ENCODE peak calls at places on chromosome 9, in eight cellular contexts. L, B, E, R, N, Z, H and J are unnamed samples.

GRCh38 chr9:99488109-99489042 is 266.3 kb downstream of the SEC61B start:
- DNase-seq in E (no peak), L (no peak), B (no peak), N (no peak), Z (no peak), H (no peak), R (no peak), J (peak)

GRCh38 chr9:76887003-76887821 is 18.7 kb downstream of the PRUNE2 start:
- DNase-seq in E (no peak), Z (no peak), N (no peak), B (no peak), L (no peak), R (no peak), H (no peak), J (no peak)

GRCh38 chr9:128575921-128576320 is 23.5 kb downstream of the SPTAN1 start:
- DNase-seq in R (no peak), N (no peak), Z (no peak), E (no peak), B (no peak), L (no peak), H (no peak), J (no peak)

GRCh38 chr9:83334320-83334719 is 203.9 kb downstream of the FRMD3 start:
- DNase-seq in Z (no peak), R (peak), B (peak), E (peak), N (peak), L (peak), H (peak), J (peak)

GRCh38 chr9:1916676-1917075 is 98.5 kb upstream of the SMARCA2 start:
- DNase-seq in Z (no peak), N (no peak), B (no peak), E (no peak), R (no peak), L (no peak), H (no peak), J (no peak)

GRCh38 chr9:32725066-32725860 is 58.1 kb upstream of the TMEM215 start:
- DNase-seq in N (no peak), B (no peak), R (no peak), H (no peak), E (no peak), L (no peak), Z (no peak), J (no peak)

GRCh38 chr9:123084256-123084655 is 50.8 kb downstream of the GPR21 start:
- DNase-seq in N (no peak), R (no peak), Z (no peak), L (no peak), B (no peak), H (no peak), E (no peak), J (no peak)

GRCh38 chr9:133991964-133992779 is at the start of gene VAV2:
- DNase-seq in B (peak), R (peak), Z (no peak), H (peak), N (no peak), L (peak), E (peak), J (peak)

GRCh38 chr9:29241320-29241719 is 1668.0 kb upstream of the C9orf72 start:
- DNase-seq in B (no peak), E (no peak), H (no peak), R (no peak), L (no peak), Z (no peak), N (no peak), J (no peak)

GRCh38 chr9:125617087-125617486 is 89.9 kb downstream of the MAPKAP1 start:
- DNase-seq in Z (no peak), L (no peak), R (no peak), E (no peak), N (no peak), B (no peak), H (no peak), J (no peak)

GRCh38 chr9:115524467-115525059 is 406.6 kb upstream of the TNC start:
- DNase-seq in Z (no peak), H (no peak), N (no peak), R (peak), B (peak), L (peak), E (peak), J (peak)

GRCh38 chr9:15885464-15885863 is 332.6 kb downstream of the CCDC171 start:
- DNase-seq in H (no peak), B (no peak), L (no peak), N (no peak), R (no peak), Z (no peak), E (no peak), J (no peak)

GRCh38 chr9:131028931-131029573 is 20.1 kb downstream of the LAMC3 start:
- DNase-seq in L (no peak), R (no peak), N (no peak), Z (no peak), H (peak), B (no peak), E (no peak), J (no peak)

GRCh38 chr9:91101598-91102168 is 260.0 kb downstream of the AUH start:
- DNase-seq in B (no peak), H (no peak), N (no peak), Z (no peak), R (no peak), L (no peak), E (no peak), J (no peak)

GRCh38 chr9:127742435-127743088 is 7.5 kb upstream of the TOR2A start:
- DNase-seq in L (no peak), N (no peak), R (peak), B (peak), Z (peak), E (no peak), H (peak), J (peak)

GRCh38 chr9:122370869-122371467 is at the start of gene PTGS1:
- DNase-seq in B (no peak), E (no peak), H (peak), N (no peak), Z (no peak), R (peak), L (no peak), J (peak)

GRCh38 chr9:95363051-95363841 is 45.7 kb upstream of the FANCC start:
- DNase-seq in N (no peak), B (no peak), E (no peak), Z (no peak), H (no peak), L (no peak), R (peak), J (peak)

GRCh38 chr9:120710110-120710981 is 3.9 kb downstream of the MEGF9 start:
- DNase-seq in N (no peak), R (peak), H (no peak), B (peak), Z (no peak), L (peak), E (peak), J (peak)

GRCh38 chr9:34079181-34079580 is 30.5 kb upstream of the UBAP2 start:
- DNase-seq in H (peak), E (peak), N (no peak), Z (no peak), R (peak), L (no peak), B (peak), J (no peak)

GRCh38 chr9:132645306-132645705 is 24.5 kb downstream of the DDX31 start:
- DNase-seq in R (no peak), B (no peak), N (no peak), Z (no peak), H (no peak), L (no peak), E (no peak), J (no peak)

GRCh38 chr9:34437006-34437925 is 21.1 kb downstream of the FAM219A start:
- DNase-seq in Z (peak), E (peak), L (peak), N (peak), H (peak), B (peak), R (peak), J (peak)

GRCh38 chr9:129309906-129310305 is 131.8 kb upstream of the IER5L start:
- DNase-seq in E (no peak), B (no peak), Z (no peak), N (no peak), L (no peak), R (no peak), H (no peak), J (no peak)

DNA sequence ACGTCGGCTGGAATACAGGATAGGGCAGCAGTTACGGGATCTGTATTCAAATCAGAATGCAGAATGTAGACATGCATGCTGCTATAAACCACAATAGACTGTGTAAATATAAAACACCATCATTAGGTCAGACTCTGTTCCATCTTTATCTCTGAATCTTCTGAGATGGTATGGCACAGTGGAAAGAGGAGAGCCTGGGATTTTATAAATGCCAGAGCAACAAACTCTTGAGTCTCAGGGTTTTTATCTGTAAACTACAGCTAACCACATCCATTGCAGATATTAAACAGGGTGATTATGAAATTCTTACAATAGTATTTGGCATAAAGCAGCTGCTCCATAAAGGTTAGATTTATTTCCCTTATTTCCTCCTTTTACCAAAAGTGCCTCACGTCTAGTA is 108.7 kb downstream of the ZDHHC21 start:
- DNase-seq in B (no peak), N (no peak), L (no peak), Z (no peak), R (no peak), H (no peak), E (no peak), J (no peak)
- TF ChIP-seq RAD21 in B (no peak), N (no peak), L (no peak), Z (no peak), R (no peak), H (no peak), E (no peak), J (no peak)

DNA sequence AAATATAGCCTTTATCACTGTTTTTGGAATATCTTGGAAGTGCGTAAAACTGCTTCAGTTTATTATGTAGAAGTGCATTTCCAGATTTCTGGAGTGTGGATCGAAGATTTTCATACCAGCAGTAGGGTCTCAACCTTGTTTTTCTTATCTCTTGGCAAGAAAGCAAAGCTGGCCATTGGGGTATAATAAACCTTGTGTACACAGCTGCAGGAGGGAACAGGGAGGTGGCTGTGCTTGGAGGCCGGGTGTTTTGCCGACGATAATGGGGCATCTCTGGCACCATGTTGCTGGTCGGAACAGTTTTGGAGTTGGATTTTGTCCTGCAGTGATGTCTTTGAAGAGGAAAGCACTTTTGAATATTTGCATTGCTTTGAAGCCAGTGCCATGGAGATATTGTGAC is 308.8 kb upstream of the DMRT1 start:
- DNase-seq in N (no peak), E (no peak), Z (no peak), H (no peak), R (no peak), L (no peak), B (no peak), J (no peak)
- TF ChIP-seq RAD21 in N (no peak), E (no peak), Z (no peak), H (no peak), R (no peak), L (no peak), B (no peak), J (no peak)

GRCh38 chr9:26863074-26863473 is 29.5 kb downstream of the CAAP1 start:
- DNase-seq in E (no peak), B (peak), R (peak), Z (no peak), N (no peak), L (peak), H (no peak), J (peak)
- TF ChIP-seq RAD21 in E (peak), B (peak), R (peak), Z (peak), N (peak), L (no peak), H (no peak), J (peak)

GRCh38 chr9:137240321-137240840 is 706 bp upstream of the TUBB4B start:
- DNase-seq in N (no peak), L (no peak), Z (no peak), R (peak), E (no peak), B (no peak), H (peak), J (peak)
- TF ChIP-seq RAD21 in N (no peak), L (peak), Z (no peak), R (no peak), E (no peak), B (no peak), H (peak), J (no peak)

DNA sequence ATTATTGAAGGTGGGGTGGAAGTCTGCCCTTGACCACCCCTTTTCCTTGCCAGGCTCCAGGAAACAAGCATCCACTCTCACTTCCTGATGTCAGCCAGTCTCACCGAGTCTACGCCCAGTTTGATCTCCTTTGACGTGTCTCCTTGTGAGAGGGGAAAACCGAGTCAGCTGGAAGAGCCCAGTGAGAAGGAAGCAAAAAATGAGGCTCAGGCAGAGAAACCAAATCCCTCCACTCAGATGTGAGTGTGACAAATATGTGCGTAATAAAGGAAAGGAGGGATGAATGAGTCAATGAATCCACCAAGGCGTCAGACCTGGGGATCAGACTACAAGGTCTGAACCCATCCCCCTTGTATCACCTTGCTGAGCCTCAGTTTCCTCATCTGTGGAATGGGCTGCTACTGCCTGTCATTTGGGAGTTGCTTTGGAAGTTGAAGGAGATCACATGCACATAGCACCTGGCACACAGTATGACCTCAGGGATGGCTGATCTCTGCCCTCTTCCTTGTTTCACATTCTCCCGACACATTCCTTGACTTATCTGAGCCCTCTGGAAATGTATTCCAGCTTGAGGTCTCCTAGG is 61.3 kb upstream of the XPA start:
- DNase-seq in L (no peak), H (no peak), R (no peak), B (no peak), E (no peak), Z (no peak), N (no peak), J (no peak)
- TF ChIP-seq RAD21 in L (no peak), H (no peak), R (no peak), B (no peak), E (no peak), Z (no peak), N (no peak), J (no peak)

GRCh38 chr9:90009447-90009846 is 404.6 kb downstream of the GADD45G start:
- DNase-seq in R (no peak), H (no peak), B (no peak), N (no peak), L (no peak), Z (no peak), E (no peak), J (no peak)
- TF ChIP-seq RAD21 in R (no peak), H (no peak), B (no peak), N (no peak), L (no peak), Z (no peak), E (no peak), J (no peak)

DNA sequence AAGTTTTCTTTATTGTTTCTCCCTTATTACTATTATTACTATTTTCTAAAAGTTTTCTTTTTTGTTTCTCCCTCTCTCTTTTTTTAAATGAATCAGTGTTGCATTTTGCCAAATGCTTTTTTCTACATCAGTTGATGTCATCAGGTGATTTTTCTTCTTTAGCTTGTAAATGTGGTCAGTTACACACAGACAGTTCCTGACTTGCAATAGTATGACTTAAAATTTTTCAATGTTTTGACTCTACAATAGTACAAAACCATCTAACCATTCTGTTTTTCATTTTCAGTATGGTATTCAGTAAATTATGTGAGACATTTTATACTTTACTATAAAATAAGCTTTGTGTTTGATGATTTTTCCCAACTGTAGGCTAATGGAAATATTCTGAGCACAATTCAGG is 443.0 kb downstream of the GADD45G start:
- DNase-seq in L (no peak), H (no peak), Z (no peak), R (no peak), E (no peak), N (no peak), B (no peak), J (no peak)
- TF ChIP-seq RAD21 in L (no peak), H (no peak), Z (no peak), R (no peak), E (no peak), N (no peak), B (no peak), J (no peak)

DNA sequence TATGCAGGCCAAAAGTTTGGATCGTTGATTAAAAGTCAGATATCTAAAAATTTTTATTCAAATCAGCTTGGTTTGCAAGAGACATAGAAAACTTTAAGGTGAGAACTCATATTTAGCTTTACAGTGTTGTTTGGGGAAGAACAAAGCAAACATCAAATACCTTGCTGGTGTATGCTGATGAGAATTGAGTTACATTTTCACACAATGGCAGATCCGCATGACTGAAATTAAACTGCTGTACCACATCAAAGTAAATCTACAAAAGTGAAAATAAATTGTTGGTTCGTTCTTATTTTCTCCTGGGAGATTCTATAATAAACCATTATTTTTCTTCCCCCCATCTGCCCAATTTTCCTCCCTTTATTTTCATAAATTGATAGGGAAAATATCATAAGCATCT is 198.2 kb upstream of the PCSK5 start:
- DNase-seq in N (no peak), R (no peak), Z (no peak), H (no peak), E (no peak), B (no peak), L (no peak), J (no peak)
- TF ChIP-seq RAD21 in N (no peak), R (no peak), Z (no peak), H (no peak), E (no peak), B (no peak), L (no peak), J (no peak)

DNA sequence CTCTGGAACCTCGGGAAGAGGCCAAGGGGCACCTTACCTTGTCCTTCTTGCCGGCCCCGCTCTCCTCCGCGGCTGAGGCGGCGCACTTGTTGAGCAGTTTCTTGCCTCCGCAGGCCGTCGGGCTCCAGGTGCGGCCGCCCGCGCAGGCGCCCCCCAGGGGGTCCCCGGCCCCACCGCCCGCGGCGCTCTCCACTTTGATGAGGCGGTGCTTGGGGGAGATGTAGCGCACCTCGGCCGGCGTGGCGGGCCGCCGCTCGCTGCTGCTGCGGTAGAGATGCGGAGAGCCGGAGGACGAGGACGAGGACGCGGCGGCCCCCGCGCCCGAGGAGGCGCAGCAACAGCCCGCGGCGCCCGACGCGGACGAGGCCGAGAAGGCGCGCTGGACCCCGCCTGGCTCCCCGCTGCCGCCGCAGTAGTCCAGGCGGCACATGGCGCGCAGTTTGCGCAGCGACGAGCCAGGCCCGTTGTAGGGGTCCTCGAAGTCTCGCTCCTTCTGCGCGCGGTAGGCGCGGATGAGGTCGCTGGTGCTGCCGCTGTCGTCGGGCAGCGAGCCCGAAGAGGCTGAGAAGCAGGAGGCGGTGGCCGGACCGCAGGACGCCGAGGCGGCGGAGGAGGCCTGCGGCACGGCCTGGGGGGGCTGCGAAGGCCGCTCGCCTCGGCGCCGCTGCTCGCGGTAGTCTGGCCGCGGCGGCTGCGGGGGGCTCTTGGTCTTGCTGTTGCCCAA is 973 bp downstream of the SHB start:
- DNase-seq in R (no peak), B (no peak), L (no peak), Z (no peak), E (no peak), H (peak), N (no peak), J (peak)
- TF ChIP-seq RAD21 in R (no peak), B (no peak), L (no peak), Z (no peak), E (no peak), H (no peak), N (no peak), J (no peak)

DNA sequence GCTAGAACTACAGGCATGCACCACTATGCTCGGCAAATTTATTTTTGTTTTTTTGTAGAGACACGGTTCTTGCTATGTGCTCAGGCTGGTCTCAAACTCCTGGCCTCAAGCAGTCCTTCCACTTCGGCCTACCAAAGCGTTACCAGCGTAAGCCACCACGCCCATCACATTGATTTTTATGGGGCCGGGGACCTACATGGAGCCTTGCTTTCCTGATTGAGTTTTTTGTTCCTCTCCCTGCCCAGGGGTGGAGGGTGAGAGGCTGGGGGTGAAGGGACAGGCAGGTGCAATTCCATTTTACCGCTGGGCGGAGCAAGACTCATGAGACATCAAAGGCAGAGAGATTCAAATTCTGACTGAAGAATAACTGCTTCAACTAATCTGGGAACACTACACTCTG is 1.9 kb downstream of the ALDH1B1 start:
- DNase-seq in B (no peak), R (no peak), E (no peak), Z (no peak), L (no peak), N (no peak), H (no peak), J (no peak)
- TF ChIP-seq RAD21 in B (no peak), R (no peak), E (no peak), Z (no peak), L (no peak), N (no peak), H (no peak), J (no peak)